ENCODE peak calls at places on chromosomes 5 and 9, in ten cellular contexts. X, E, O, T, Z, A, Y, D, I and N are unnamed samples.

GRCh38 chr9:130523921-130524320 is 55.5 kb upstream of the FUBP3 start:
- DNase-seq in X (no peak), E (no peak), O (no peak), T (no peak), Z (no peak), A (no peak), Y (no peak), D (no peak), I (no peak), N (no peak)

GRCh38 chr5:100479079-100479688 is 56.0 kb upstream of the FAM174A start:
- DNase-seq in X (peak), E (peak), O (peak), T (no peak), Z (peak), A (no peak), Y (peak), D (no peak), I (peak), N (no peak)

GRCh38 chr5:35003018-35003957 is 44.5 kb downstream of the AGXT2 start:
- DNase-seq in X (no peak), E (peak), O (peak), T (no peak), Z (no peak), A (peak), Y (peak), D (peak), I (peak), N (no peak)

GRCh38 chr5:109951758-109952157 is 262.0 kb downstream of the MAN2A1 start:
- DNase-seq in X (no peak), E (no peak), O (no peak), T (no peak), Z (no peak), A (no peak), Y (no peak), D (no peak), I (no peak), N (no peak)

GRCh38 chr9:110095238-110095637 is 112.7 kb downstream of the C9orf152 start:
- DNase-seq in X (no peak), E (peak), O (peak), T (no peak), Z (no peak), A (no peak), Y (no peak), D (no peak), I (peak), N (no peak)

GRCh38 chr5:139575751-139576150 is 14.6 kb downstream of the UBE2D2 start:
- DNase-seq in X (no peak), E (no peak), O (no peak), T (no peak), Z (no peak), A (no peak), Y (peak), D (no peak), I (no peak), N (no peak)

GRCh38 chr5:151770383-151771258 is 1.1 kb upstream of the G3BP1 start:
- DNase-seq in X (no peak), E (peak), O (peak), T (no peak), Z (no peak), A (peak), Y (peak), D (peak), I (peak), N (no peak)

GRCh38 chr5:23316060-23316591 is 191.3 kb upstream of the PRDM9 start:
- DNase-seq in X (no peak), E (no peak), O (no peak), T (no peak), Z (no peak), A (no peak), Y (no peak), D (no peak), I (no peak), N (no peak)

GRCh38 chr9:120611690-120612068 is 31.7 kb upstream of the CDK5RAP2 start:
- DNase-seq in X (no peak), E (no peak), O (no peak), T (no peak), Z (no peak), A (no peak), Y (no peak), D (no peak), I (no peak), N (no peak)

GRCh38 chr9:83622814-83623633 is at the start of gene IDNK:
- DNase-seq in X (no peak), E (peak), O (peak), T (no peak), Z (no peak), A (peak), Y (peak), D (peak), I (peak), N (no peak)

GRCh38 chr9:19373527-19373926 is 6.5 kb downstream of the RPS6 start:
- DNase-seq in X (no peak), E (no peak), O (no peak), T (no peak), Z (no peak), A (no peak), Y (no peak), D (no peak), I (no peak), N (no peak)

GRCh38 chr5:119357815-119358559 is 2.2 kb downstream of the TNFAIP8 start:
- DNase-seq in X (no peak), E (no peak), O (no peak), T (no peak), Z (no peak), A (no peak), Y (no peak), D (no peak), I (no peak), N (no peak)

GRCh38 chr5:159764283-159764927 is 151.9 kb upstream of the ADRA1B start:
- DNase-seq in X (no peak), E (peak), O (peak), T (peak), Z (peak), A (no peak), Y (no peak), D (no peak), I (peak), N (peak)

GRCh38 chr9:80797841-80798688 is 891.3 kb downstream of the TLE1 start:
- DNase-seq in X (peak), E (peak), O (peak), T (no peak), Z (peak), A (no peak), Y (no peak), D (no peak), I (no peak), N (no peak)

GRCh38 chr9:78210841-78211301 is 25.0 kb upstream of the CEP78 start:
- DNase-seq in X (no peak), E (no peak), O (no peak), T (no peak), Z (no peak), A (no peak), Y (peak), D (no peak), I (no peak), N (no peak)

GRCh38 chr9:4832786-4833579 is 40.2 kb downstream of the RCL1 start:
- DNase-seq in X (no peak), E (peak), O (peak), T (peak), Z (peak), A (no peak), Y (no peak), D (no peak), I (peak), N (peak)

GRCh38 chr5:144203750-144204596 is 33.3 kb downstream of the KCTD16 start:
- DNase-seq in X (peak), E (peak), O (peak), T (no peak), Z (no peak), A (peak), Y (peak), D (no peak), I (peak), N (peak)

GRCh38 chr5:150469718-150470470 is 20.4 kb upstream of the RPS14 start:
- DNase-seq in X (no peak), E (peak), O (peak), T (peak), Z (peak), A (no peak), Y (no peak), D (no peak), I (peak), N (peak)

GRCh38 chr5:180289433-180289832 is 2.5 kb downstream of the MAPK9 start:
- DNase-seq in X (peak), E (no peak), O (no peak), T (no peak), Z (no peak), A (no peak), Y (no peak), D (no peak), I (no peak), N (no peak)

GRCh38 chr5:82019342-82020138 is 47.7 kb downstream of the ATG10 start:
- DNase-seq in X (no peak), E (peak), O (no peak), T (no peak), Z (no peak), A (no peak), Y (no peak), D (no peak), I (no peak), N (no peak)

GRCh38 chr5:68479524-68479923 is 264.0 kb downstream of the PIK3R1 start:
- DNase-seq in X (no peak), E (no peak), O (no peak), T (no peak), Z (no peak), A (no peak), Y (no peak), D (no peak), I (no peak), N (no peak)

GRCh38 chr9:103266064-103266463 is 270.9 kb downstream of the CYLC2 start:
- DNase-seq in X (peak), E (no peak), O (no peak), T (no peak), Z (no peak), A (no peak), Y (no peak), D (no peak), I (no peak), N (no peak)

GRCh38 chr9:14303526-14303925 is 10.4 kb downstream of the NFIB start:
- DNase-seq in X (no peak), E (no peak), O (no peak), T (no peak), Z (no peak), A (no peak), Y (no peak), D (no peak), I (no peak), N (no peak)

GRCh38 chr9:124449381-124450151 is 685 bp upstream of the ADGRD2 start:
- DNase-seq in X (no peak), E (no peak), O (no peak), T (no peak), Z (no peak), A (no peak), Y (no peak), D (no peak), I (no peak), N (no peak)

GRCh38 chr9:13719981-13720380 is 440.5 kb upstream of the MPDZ start:
- DNase-seq in X (no peak), E (peak), O (peak), T (no peak), Z (no peak), A (no peak), Y (no peak), D (no peak), I (peak), N (no peak)

GRCh38 chr9:111955048-111955447 is 58.4 kb downstream of the UGCG start:
- DNase-seq in X (no peak), E (no peak), O (no peak), T (no peak), Z (no peak), A (no peak), Y (no peak), D (no peak), I (no peak), N (no peak)

GRCh38 chr9:122374885-122375420 is 4.1 kb downstream of the PTGS1 start:
- DNase-seq in X (no peak), E (peak), O (peak), T (no peak), Z (no peak), A (peak), Y (no peak), D (no peak), I (peak), N (no peak)
- H3K4me3 ChIP-seq in X (no peak), E (peak), O (peak), T (no peak), Z (no peak), A (no peak), Y (no peak), D (no peak), I (peak), N (no peak)

DNA sequence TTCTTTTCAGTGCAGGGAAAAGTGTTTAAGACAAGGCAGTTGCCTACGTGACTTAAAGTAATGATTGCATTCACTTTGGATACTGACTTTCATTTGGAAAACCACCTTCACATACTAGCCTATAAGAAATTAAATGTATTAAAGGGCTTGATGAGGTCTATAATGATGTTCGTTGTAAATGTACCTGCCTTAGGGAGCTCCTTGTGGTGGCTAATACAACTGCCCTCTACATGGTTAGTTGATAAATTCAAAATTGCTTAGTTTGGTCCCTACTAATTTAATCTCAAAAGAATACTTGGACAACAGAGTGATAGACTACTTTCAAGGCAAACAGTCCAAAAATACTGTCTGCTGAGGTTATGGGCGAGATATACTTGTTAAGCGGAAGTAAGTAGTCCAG is 3.8 kb downstream of the VLDLR start:
- DNase-seq in X (no peak), E (no peak), O (no peak), T (no peak), Z (no peak), A (no peak), Y (no peak), D (no peak), I (no peak), N (no peak)
- TF ChIP-seq CTCF in X (no peak), E (no peak), O (peak), T (no peak), Z (no peak), A (no peak), Y (no peak), D (no peak), I (peak), N (peak)

GRCh38 chr9:87267701-87268100 is 230.0 kb upstream of the DAPK1 start:
- DNase-seq in X (no peak), E (peak), O (peak), T (no peak), Z (peak), A (peak), Y (no peak), D (no peak), I (peak), N (no peak)

GRCh38 chr9:87269296-87269695 is 228.4 kb upstream of the DAPK1 start:
- DNase-seq in X (no peak), E (no peak), O (no peak), T (no peak), Z (no peak), A (no peak), Y (no peak), D (no peak), I (no peak), N (no peak)

GRCh38 chr9:87271696-87272477 is 225.8 kb upstream of the DAPK1 start:
- DNase-seq in X (no peak), E (no peak), O (no peak), T (no peak), Z (no peak), A (no peak), Y (peak), D (no peak), I (no peak), N (no peak)

GRCh38 chr9:87270241-87271234 is 227.1 kb upstream of the DAPK1 start:
- DNase-seq in X (no peak), E (peak), O (peak), T (no peak), Z (peak), A (peak), Y (no peak), D (no peak), I (peak), N (no peak)

DNA sequence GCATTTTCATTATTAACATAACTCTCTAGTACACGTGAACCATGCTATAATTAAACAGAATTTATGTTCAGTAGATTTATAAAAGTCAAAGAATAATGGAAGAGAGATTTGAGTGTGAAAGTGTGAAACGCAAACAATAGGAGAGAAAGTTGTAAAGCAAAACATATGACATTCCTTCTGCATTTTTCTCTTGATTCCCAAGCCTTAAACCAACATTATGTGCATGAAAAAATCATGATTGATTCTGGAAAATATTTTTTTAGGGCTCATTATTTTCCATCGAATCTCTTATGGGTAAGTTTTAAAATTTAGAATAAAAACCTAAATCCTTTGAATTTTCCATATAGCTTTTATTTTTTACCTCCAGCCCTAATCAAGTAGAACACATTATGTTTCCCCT is 227.9 kb upstream of the DAPK1 start:
- DNase-seq in X (no peak), E (no peak), O (no peak), T (no peak), Z (no peak), A (no peak), Y (no peak), D (no peak), I (no peak), N (no peak)
- H3K4me3 ChIP-seq in X (no peak), E (no peak), O (no peak), T (no peak), Z (no peak), A (no peak), Y (no peak), D (no peak), I (no peak), N (no peak)

DNA sequence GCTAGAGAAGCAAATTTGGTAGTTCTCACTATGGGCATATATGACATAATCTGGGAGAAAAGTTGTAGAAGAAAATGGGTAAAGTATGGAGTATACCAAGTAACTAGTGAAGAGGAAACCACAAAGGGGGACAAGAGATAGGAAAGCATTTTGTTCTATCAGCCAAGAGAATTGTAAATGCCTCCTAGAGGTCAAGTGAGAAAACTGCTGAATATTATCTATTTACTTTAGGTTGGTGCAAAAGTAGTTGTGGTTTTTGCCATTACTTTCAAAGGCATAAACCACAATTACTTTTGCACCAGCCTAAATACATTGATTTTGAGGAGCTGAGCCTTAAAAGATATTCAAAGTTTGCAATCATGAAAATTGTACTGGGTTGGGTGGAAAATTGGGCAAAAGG is 126.7 kb upstream of the GRHPR start:
- DNase-seq in X (no peak), E (no peak), O (no peak), T (no peak), Z (no peak), A (no peak), Y (no peak), D (no peak), I (no peak), N (no peak)
- TF ChIP-seq CTCF in X (peak), E (peak), O (peak), T (no peak), Z (no peak), A (no peak), Y (peak), D (no peak), I (peak), N (peak)

GRCh38 chr9:97506264-97506663 is 4.8 kb downstream of the TMOD1 start:
- DNase-seq in X (no peak), E (no peak), O (no peak), T (no peak), Z (no peak), A (no peak), Y (no peak), D (no peak), I (no peak), N (no peak)

GRCh38 chr9:97502984-97503861 is 1.8 kb downstream of the TMOD1 start:
- DNase-seq in X (no peak), E (no peak), O (no peak), T (no peak), Z (no peak), A (no peak), Y (peak), D (peak), I (no peak), N (no peak)

GRCh38 chr9:97503862-97504210 is 2.4 kb downstream of the TMOD1 start:
- DNase-seq in X (no peak), E (no peak), O (no peak), T (no peak), Z (no peak), A (no peak), Y (no peak), D (no peak), I (no peak), N (no peak)

GRCh38 chr9:97505845-97506244 is 4.4 kb downstream of the TMOD1 start:
- DNase-seq in X (no peak), E (no peak), O (no peak), T (no peak), Z (no peak), A (no peak), Y (no peak), D (no peak), I (no peak), N (no peak)

GRCh38 chr9:97504381-97505216 is 3.1 kb downstream of the TMOD1 start:
- DNase-seq in X (no peak), E (peak), O (no peak), T (no peak), Z (no peak), A (no peak), Y (no peak), D (no peak), I (no peak), N (no peak)
- H3K4me3 ChIP-seq in X (no peak), E (no peak), O (no peak), T (no peak), Z (no peak), A (peak), Y (no peak), D (no peak), I (no peak), N (no peak)

DNA sequence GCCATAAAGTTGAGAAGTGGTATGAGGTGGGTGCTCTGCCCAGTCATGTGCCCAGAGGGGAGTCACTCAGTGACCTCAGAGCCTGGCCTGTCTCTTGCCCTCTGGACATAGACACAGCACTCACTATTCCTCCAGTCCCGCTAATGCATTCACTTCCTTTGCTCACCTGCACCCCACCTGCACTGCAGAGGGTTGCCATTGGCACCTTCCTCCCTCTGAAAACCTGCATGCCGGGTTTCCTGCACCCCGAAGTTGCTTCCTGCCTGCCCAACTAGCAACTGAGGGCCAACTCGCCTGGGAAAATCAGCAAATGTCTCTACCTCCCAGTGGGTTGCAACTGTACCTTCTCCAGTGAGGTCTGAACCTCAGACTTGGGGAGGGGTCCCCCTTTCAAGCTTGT is 48.1 kb upstream of the SPTLC1 start:
- DNase-seq in X (no peak), E (no peak), O (no peak), T (no peak), Z (no peak), A (no peak), Y (no peak), D (no peak), I (no peak), N (no peak)
- TF ChIP-seq CTCF in X (no peak), E (no peak), O (no peak), T (no peak), Z (no peak), A (no peak), Y (no peak), D (no peak), I (no peak), N (no peak)

GRCh38 chr5:5490774-5491347 is 68.4 kb downstream of the ICE1 start:
- DNase-seq in X (no peak), E (no peak), O (no peak), T (no peak), Z (no peak), A (no peak), Y (no peak), D (no peak), I (no peak), N (no peak)

GRCh38 chr5:5492087-5492933 is 69.8 kb downstream of the ICE1 start:
- DNase-seq in X (peak), E (peak), O (peak), T (peak), Z (no peak), A (no peak), Y (peak), D (no peak), I (peak), N (no peak)

GRCh38 chr5:5497132-5497748 is 74.8 kb downstream of the ICE1 start:
- DNase-seq in X (no peak), E (peak), O (peak), T (no peak), Z (no peak), A (peak), Y (peak), D (peak), I (peak), N (no peak)

GRCh38 chr5:5494489-5495402 is 72.3 kb downstream of the ICE1 start:
- DNase-seq in X (peak), E (peak), O (peak), T (no peak), Z (no peak), A (no peak), Y (peak), D (peak), I (peak), N (no peak)
- H3K4me3 ChIP-seq in X (no peak), E (peak), O (peak), T (peak), Z (no peak), A (peak), Y (no peak), D (no peak), I (peak), N (peak)